ENCODE peak calls at places on chromosomes 16 and 17, in seven cellular contexts. One of them, this sample, is unnamed.

GRCh38 chr17:82242977-82243647 is 14.3 kb downstream of the SLC16A3 start:
- DNase-seq in tibial nerve: peak
- DNase-seq in ovary: peak
- DNase-seq in H1: no peak
- DNase-seq in sigmoid colon: peak
- DNase-seq in adrenal gland: peak
- DNase-seq in A549: no peak
- DNase-seq in this sample: no peak

GRCh38 chr17:64574646-64575045 is 67.9 kb downstream of the CEP95 start:
- DNase-seq in tibial nerve: no peak
- DNase-seq in ovary: no peak
- DNase-seq in H1: no peak
- DNase-seq in sigmoid colon: no peak
- DNase-seq in adrenal gland: no peak
- DNase-seq in A549: no peak
- DNase-seq in this sample: no peak

GRCh38 chr17:78016852-78017251 is 58.3 kb downstream of the TNRC6C start:
- DNase-seq in tibial nerve: no peak
- DNase-seq in ovary: no peak
- DNase-seq in H1: no peak
- DNase-seq in sigmoid colon: no peak
- DNase-seq in adrenal gland: no peak
- DNase-seq in A549: no peak
- DNase-seq in this sample: no peak

GRCh38 chr17:79242873-79243602 is 168.4 kb downstream of the ENGASE start:
- DNase-seq in tibial nerve: no peak
- DNase-seq in ovary: no peak
- DNase-seq in H1: no peak
- DNase-seq in sigmoid colon: no peak
- DNase-seq in adrenal gland: no peak
- DNase-seq in A549: no peak
- DNase-seq in this sample: no peak

GRCh38 chr16:75256059-75256870 is 4.8 kb upstream of the BCAR1 start:
- DNase-seq in tibial nerve: no peak
- DNase-seq in ovary: no peak
- DNase-seq in H1: no peak
- DNase-seq in sigmoid colon: peak
- DNase-seq in adrenal gland: no peak
- DNase-seq in A549: no peak
- DNase-seq in this sample: no peak

GRCh38 chr16:87653234-87653633 is 50.9 kb downstream of the JPH3 start:
- DNase-seq in tibial nerve: no peak
- DNase-seq in ovary: no peak
- DNase-seq in H1: no peak
- DNase-seq in sigmoid colon: no peak
- DNase-seq in adrenal gland: no peak
- DNase-seq in A549: peak
- DNase-seq in this sample: no peak

GRCh38 chr17:45265823-45266222 is 3.9 kb upstream of the SPATA32 start:
- DNase-seq in tibial nerve: no peak
- DNase-seq in ovary: no peak
- DNase-seq in H1: no peak
- DNase-seq in sigmoid colon: no peak
- DNase-seq in adrenal gland: peak
- DNase-seq in A549: no peak
- DNase-seq in this sample: no peak

GRCh38 chr16:35687071-35687470 is 2227.7 kb downstream of the TP53TG3F start:
- DNase-seq in tibial nerve: no peak
- DNase-seq in ovary: no peak
- DNase-seq in H1: no peak
- DNase-seq in sigmoid colon: no peak
- DNase-seq in adrenal gland: no peak
- DNase-seq in A549: no peak
- DNase-seq in this sample: no peak

GRCh38 chr16:8675183-8676159 is 1.1 kb downstream of the ABAT start:
- DNase-seq in tibial nerve: no peak
- DNase-seq in ovary: peak
- DNase-seq in H1: no peak
- DNase-seq in sigmoid colon: peak
- DNase-seq in adrenal gland: no peak
- DNase-seq in A549: no peak
- DNase-seq in this sample: no peak

GRCh38 chr17:6098050-6098449 is 27.9 kb downstream of the WSCD1 start:
- DNase-seq in tibial nerve: no peak
- DNase-seq in ovary: no peak
- DNase-seq in H1: no peak
- DNase-seq in sigmoid colon: peak
- DNase-seq in adrenal gland: no peak
- DNase-seq in A549: no peak
- DNase-seq in this sample: no peak

GRCh38 chr16:55248058-55248457 is 75.9 kb upstream of the IRX6 start:
- DNase-seq in tibial nerve: no peak
- DNase-seq in ovary: no peak
- DNase-seq in H1: no peak
- DNase-seq in sigmoid colon: no peak
- DNase-seq in adrenal gland: no peak
- DNase-seq in A549: no peak
- DNase-seq in this sample: no peak

GRCh38 chr16:86565644-86566511 is 751 bp upstream of the FOXC2 start:
- DNase-seq in tibial nerve: no peak
- DNase-seq in ovary: no peak
- DNase-seq in H1: no peak
- DNase-seq in sigmoid colon: no peak
- DNase-seq in adrenal gland: peak
- DNase-seq in A549: no peak
- DNase-seq in this sample: no peak

GRCh38 chr17:80673152-80673920 is 128.7 kb downstream of the RPTOR start:
- DNase-seq in tibial nerve: no peak
- DNase-seq in ovary: no peak
- DNase-seq in H1: no peak
- DNase-seq in sigmoid colon: no peak
- DNase-seq in adrenal gland: no peak
- DNase-seq in A549: no peak
- DNase-seq in this sample: no peak

GRCh38 chr16:87432330-87432915 is 40.3 kb downstream of the MAP1LC3B start:
- DNase-seq in tibial nerve: no peak
- DNase-seq in ovary: no peak
- DNase-seq in H1: no peak
- DNase-seq in sigmoid colon: no peak
- DNase-seq in adrenal gland: no peak
- DNase-seq in A549: no peak
- DNase-seq in this sample: no peak

GRCh38 chr17:42112552-42113176 is at the start of gene DHX58:
- DNase-seq in tibial nerve: peak
- DNase-seq in ovary: peak
- DNase-seq in H1: no peak
- DNase-seq in sigmoid colon: peak
- DNase-seq in adrenal gland: peak
- DNase-seq in A549: peak
- DNase-seq in this sample: peak

GRCh38 chr17:5424909-5425308 is 4.9 kb downstream of the RPAIN start:
- DNase-seq in tibial nerve: no peak
- DNase-seq in ovary: no peak
- DNase-seq in H1: no peak
- DNase-seq in sigmoid colon: no peak
- DNase-seq in adrenal gland: no peak
- DNase-seq in A549: no peak
- DNase-seq in this sample: no peak

GRCh38 chr17:77540975-77541374 is 400.2 kb downstream of the SEC14L1 start:
- DNase-seq in tibial nerve: no peak
- DNase-seq in ovary: no peak
- DNase-seq in H1: no peak
- DNase-seq in sigmoid colon: no peak
- DNase-seq in adrenal gland: no peak
- DNase-seq in A549: no peak
- DNase-seq in this sample: no peak

GRCh38 chr17:27475981-27476895 is 20.0 kb downstream of the KSR1 start:
- DNase-seq in tibial nerve: no peak
- DNase-seq in ovary: no peak
- DNase-seq in H1: no peak
- DNase-seq in sigmoid colon: no peak
- DNase-seq in adrenal gland: no peak
- DNase-seq in A549: no peak
- DNase-seq in this sample: no peak

GRCh38 chr17:45814622-45815606 is 29.8 kb upstream of the SPPL2C start:
- DNase-seq in tibial nerve: no peak
- DNase-seq in ovary: no peak
- DNase-seq in H1: no peak
- DNase-seq in sigmoid colon: no peak
- DNase-seq in adrenal gland: no peak
- DNase-seq in A549: no peak
- DNase-seq in this sample: no peak

GRCh38 chr17:80163315-80163714 is 6.5 kb upstream of the CARD14 start:
- DNase-seq in tibial nerve: no peak
- DNase-seq in ovary: no peak
- DNase-seq in H1: no peak
- DNase-seq in sigmoid colon: no peak
- DNase-seq in adrenal gland: no peak
- DNase-seq in A549: no peak
- DNase-seq in this sample: no peak

GRCh38 chr17:14310101-14310500 is 9.2 kb downstream of the HS3ST3B1 start:
- DNase-seq in tibial nerve: no peak
- DNase-seq in ovary: peak
- DNase-seq in H1: no peak
- DNase-seq in sigmoid colon: no peak
- DNase-seq in adrenal gland: no peak
- DNase-seq in A549: no peak
- DNase-seq in this sample: no peak

GRCh38 chr16:67013823-67014640 is 14.9 kb upstream of the CBFB start:
- DNase-seq in tibial nerve: peak
- DNase-seq in ovary: peak
- DNase-seq in H1: no peak
- DNase-seq in sigmoid colon: peak
- DNase-seq in adrenal gland: peak
- DNase-seq in A549: peak
- DNase-seq in this sample: peak

GRCh38 chr17:8997994-8998628 is 23.2 kb upstream of the NTN1 start:
- DNase-seq in tibial nerve: peak
- DNase-seq in ovary: no peak
- DNase-seq in H1: no peak
- DNase-seq in sigmoid colon: no peak
- DNase-seq in adrenal gland: peak
- DNase-seq in A549: peak
- DNase-seq in this sample: peak

GRCh38 chr17:60390223-60390622 is 1.7 kb downstream of the USP32 start:
- DNase-seq in tibial nerve: no peak
- DNase-seq in ovary: no peak
- DNase-seq in H1: no peak
- DNase-seq in sigmoid colon: no peak
- DNase-seq in adrenal gland: peak
- DNase-seq in A549: no peak
- DNase-seq in this sample: no peak

GRCh38 chr17:57869599-57870282 is 19.9 kb upstream of the MRPS23 start:
- DNase-seq in tibial nerve: no peak
- DNase-seq in ovary: no peak
- DNase-seq in H1: no peak
- DNase-seq in sigmoid colon: no peak
- DNase-seq in adrenal gland: peak
- DNase-seq in A549: peak
- DNase-seq in this sample: no peak

GRCh38 chr17:75590314-75590761 is 2.7 kb downstream of the MYO15B start:
- DNase-seq in tibial nerve: no peak
- DNase-seq in ovary: no peak
- DNase-seq in H1: no peak
- DNase-seq in sigmoid colon: no peak
- DNase-seq in adrenal gland: no peak
- DNase-seq in A549: no peak
- DNase-seq in this sample: no peak

GRCh38 chr17:75589919-75590303 is 2.3 kb downstream of the MYO15B start:
- DNase-seq in tibial nerve: no peak
- DNase-seq in ovary: peak
- DNase-seq in H1: no peak
- DNase-seq in sigmoid colon: peak
- DNase-seq in adrenal gland: peak
- DNase-seq in A549: no peak
- DNase-seq in this sample: no peak

GRCh38 chr17:75588546-75589016 is 981 bp downstream of the MYO15B start:
- DNase-seq in tibial nerve: no peak
- DNase-seq in ovary: no peak
- DNase-seq in H1: no peak
- DNase-seq in sigmoid colon: peak
- DNase-seq in adrenal gland: peak
- DNase-seq in A549: no peak
- DNase-seq in this sample: no peak

GRCh38 chr17:75587718-75588545 is at the start of gene MYO15B:
- DNase-seq in tibial nerve: no peak
- DNase-seq in ovary: peak
- DNase-seq in H1: no peak
- DNase-seq in sigmoid colon: peak
- DNase-seq in adrenal gland: peak
- DNase-seq in A549: no peak
- DNase-seq in this sample: no peak

GRCh38 chr17:75589017-75589918 is 1.7 kb downstream of the MYO15B start:
- DNase-seq in tibial nerve: peak
- DNase-seq in ovary: peak
- DNase-seq in H1: peak
- DNase-seq in sigmoid colon: peak
- DNase-seq in adrenal gland: peak
- DNase-seq in A549: peak
- DNase-seq in this sample: peak
- TF ChIP-seq POLR2A in tibial nerve: peak
- TF ChIP-seq POLR2A in ovary: peak
- TF ChIP-seq POLR2A in H1: no peak
- TF ChIP-seq POLR2A in sigmoid colon: no peak
- TF ChIP-seq POLR2A in adrenal gland: peak
- TF ChIP-seq POLR2A in A549: peak
- TF ChIP-seq POLR2A in this sample: no peak

GRCh38 chr17:3770471-3770870 is 30.5 kb downstream of the ITGAE start:
- DNase-seq in tibial nerve: no peak
- DNase-seq in ovary: no peak
- DNase-seq in H1: no peak
- DNase-seq in sigmoid colon: no peak
- DNase-seq in adrenal gland: no peak
- DNase-seq in A549: no peak
- DNase-seq in this sample: no peak
- TF ChIP-seq POLR2A in tibial nerve: no peak
- TF ChIP-seq POLR2A in ovary: no peak
- TF ChIP-seq POLR2A in H1: no peak
- TF ChIP-seq POLR2A in sigmoid colon: no peak
- TF ChIP-seq POLR2A in adrenal gland: no peak
- TF ChIP-seq POLR2A in A549: no peak
- TF ChIP-seq POLR2A in this sample: no peak

DNA sequence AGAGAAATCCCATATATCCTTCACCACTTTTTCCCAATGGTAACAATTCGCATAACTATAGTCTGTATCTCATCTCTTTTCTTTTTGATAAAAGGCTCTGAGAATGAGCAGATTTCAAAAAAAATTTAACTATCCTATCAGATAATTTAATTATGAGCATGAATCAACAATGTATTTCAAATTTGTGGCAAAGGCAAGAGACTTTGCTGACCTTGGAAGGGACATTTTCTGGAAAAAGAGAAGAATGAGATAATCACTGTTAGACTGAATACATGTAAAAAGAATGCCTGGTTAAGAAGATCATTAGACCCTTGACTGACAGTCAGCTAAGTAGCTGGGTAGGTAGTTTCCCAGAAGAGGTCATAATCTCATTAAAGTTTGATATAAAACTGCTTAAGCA is 428.4 kb upstream of the XYLT1 start:
- DNase-seq in tibial nerve: no peak
- DNase-seq in ovary: no peak
- DNase-seq in H1: no peak
- DNase-seq in sigmoid colon: no peak
- DNase-seq in adrenal gland: no peak
- DNase-seq in A549: no peak
- DNase-seq in this sample: no peak
- TF ChIP-seq POLR2A in tibial nerve: no peak
- TF ChIP-seq POLR2A in ovary: no peak
- TF ChIP-seq POLR2A in H1: no peak
- TF ChIP-seq POLR2A in sigmoid colon: no peak
- TF ChIP-seq POLR2A in adrenal gland: no peak
- TF ChIP-seq POLR2A in A549: no peak
- TF ChIP-seq POLR2A in this sample: no peak

GRCh38 chr17:1714980-1715802 is 5.0 kb upstream of the TLCD2 start:
- DNase-seq in tibial nerve: peak
- DNase-seq in ovary: peak
- DNase-seq in H1: no peak
- DNase-seq in sigmoid colon: peak
- DNase-seq in adrenal gland: peak
- DNase-seq in A549: peak
- DNase-seq in this sample: no peak
- TF ChIP-seq POLR2A in tibial nerve: peak
- TF ChIP-seq POLR2A in ovary: peak
- TF ChIP-seq POLR2A in H1: no peak
- TF ChIP-seq POLR2A in sigmoid colon: peak
- TF ChIP-seq POLR2A in adrenal gland: peak
- TF ChIP-seq POLR2A in A549: no peak
- TF ChIP-seq POLR2A in this sample: no peak